ENCODE peak calls at places on chromosomes 13 and 19, in five cellular contexts. K is IMR-90, Z is HCT116, S is cardiac muscle cell, T is heart left ventricle. Y is an unnamed sample.

GRCh38 chr19:35717665-35718344 is at the start of gene KMT2B:
- DNase-seq in K (no peak), T (no peak), S (peak), Z (no peak), Y (peak)

GRCh38 chr19:18121166-18121565 is 23.6 kb downstream of the MAST3 start:
- DNase-seq in Z (no peak), T (no peak), K (no peak), S (no peak), Y (no peak)

GRCh38 chr13:24921003-24921402 is 157.0 kb downstream of the RNF17 start:
- DNase-seq in S (no peak), T (no peak), Z (no peak), K (no peak), Y (no peak)

GRCh38 chr13:94323746-94324408 is 155.6 kb downstream of the DCT start:
- DNase-seq in S (no peak), K (no peak), T (no peak), Z (no peak), Y (no peak)

GRCh38 chr13:31522431-31522830 is 216.9 kb upstream of the RXFP2 start:
- DNase-seq in K (no peak), S (no peak), Z (no peak), T (no peak), Y (no peak)

GRCh38 chr13:91355099-91355825 is 7.8 kb downstream of the MIR17HG start:
- DNase-seq in Z (no peak), S (no peak), T (no peak), K (no peak), Y (no peak)

GRCh38 chr13:93409816-93410215 is 183.2 kb downstream of the GPC6 start:
- DNase-seq in K (no peak), T (no peak), Z (no peak), S (no peak), Y (no peak)

GRCh38 chr19:48745208-48745995 is 1.3 kb downstream of the IZUMO1 start:
- DNase-seq in K (peak), S (peak), Z (no peak), T (peak), Y (peak)

GRCh38 chr19:34313188-34313587 is 51.8 kb upstream of the GPI start:
- DNase-seq in Z (no peak), T (peak), K (peak), S (no peak), Y (peak)

GRCh38 chr19:38213911-38214625 is 10.0 kb downstream of the DPF1 start:
- DNase-seq in K (peak), Z (no peak), S (no peak), T (no peak), Y (peak)

GRCh38 chr13:40220299-40220935 is 446.0 kb downstream of the FOXO1 start:
- DNase-seq in S (no peak), K (no peak), T (no peak), Z (no peak), Y (peak)

GRCh38 chr13:25249001-25249543 is 38.2 kb downstream of the MTMR6 start:
- DNase-seq in T (no peak), K (peak), S (peak), Z (no peak), Y (peak)

GRCh38 chr13:24511019-24511823 is 1.4 kb downstream of the PARP4 start:
- DNase-seq in K (peak), Z (peak), T (no peak), S (no peak), Y (peak)

GRCh38 chr19:9934132-9934950 is 2.0 kb downstream of the OLFM2 start:
- DNase-seq in Z (peak), K (peak), S (peak), T (peak), Y (peak)

GRCh38 chr19:38142176-38143035 is 81.6 kb downstream of the DPF1 start:
- DNase-seq in S (peak), T (peak), K (peak), Z (no peak), Y (peak)

GRCh38 chr19:37413243-37414084 is 42.6 kb downstream of the ZNF527 start:
- DNase-seq in S (no peak), Z (no peak), T (no peak), K (no peak), Y (no peak)

GRCh38 chr13:45142440-45143345 is 22.4 kb downstream of the GTF2F2 start:
- DNase-seq in S (no peak), Z (peak), T (no peak), K (peak), Y (no peak)

GRCh38 chr13:94065741-94066140 is 413.7 kb downstream of the DCT start:
- DNase-seq in Z (no peak), S (no peak), T (no peak), K (peak), Y (peak)

GRCh38 chr13:51838235-51838846 is 6.6 kb downstream of the TMEM272 start:
- DNase-seq in T (no peak), S (no peak), Z (no peak), K (peak), Y (peak)

GRCh38 chr13:40113644-40114304 is 458.3 kb downstream of the COG6 start:
- DNase-seq in Z (no peak), T (no peak), S (no peak), K (no peak), Y (peak)

GRCh38 chr13:21043898-21044297 is 17.5 kb downstream of the LATS2 start:
- DNase-seq in Z (no peak), K (peak), S (peak), T (no peak), Y (peak)

GRCh38 chr19:46925548-46925950 is 64.8 kb downstream of the ARHGAP35 start:
- DNase-seq in Z (no peak), T (no peak), K (no peak), S (no peak), Y (no peak)

GRCh38 chr19:17405250-17406038 is at the start of gene BST2:
- DNase-seq in S (peak), T (peak), Z (no peak), K (peak), Y (peak)

GRCh38 chr19:14081797-14082674 is 3.5 kb downstream of the C19orf67 start:
- DNase-seq in Z (no peak), S (no peak), T (peak), K (peak), Y (peak)

GRCh38 chr13:43126420-43126819 is 103.0 kb downstream of the DNAJC15 start:
- DNase-seq in T (no peak), Z (no peak), K (no peak), S (no peak), Y (no peak)

GRCh38 chr19:12789904-12790619 is 1.2 kb upstream of the JUNB start:
- DNase-seq in T (peak), K (peak), S (peak), Z (peak), Y (peak)

GRCh38 chr19:32367948-32368536 is 22.6 kb downstream of the ZNF507 start:
- DNase-seq in S (no peak), K (no peak), Z (no peak), T (no peak), Y (no peak)

GRCh38 chr13:32195713-32196112 is 119.5 kb downstream of the ZAR1L start:
- DNase-seq in T (no peak), Z (no peak), S (no peak), K (no peak), Y (no peak)

GRCh38 chr19:11096210-11096841 is 7.1 kb downstream of the LDLR start:
- DNase-seq in K (peak), T (peak), S (no peak), Z (no peak), Y (peak)

DNA sequence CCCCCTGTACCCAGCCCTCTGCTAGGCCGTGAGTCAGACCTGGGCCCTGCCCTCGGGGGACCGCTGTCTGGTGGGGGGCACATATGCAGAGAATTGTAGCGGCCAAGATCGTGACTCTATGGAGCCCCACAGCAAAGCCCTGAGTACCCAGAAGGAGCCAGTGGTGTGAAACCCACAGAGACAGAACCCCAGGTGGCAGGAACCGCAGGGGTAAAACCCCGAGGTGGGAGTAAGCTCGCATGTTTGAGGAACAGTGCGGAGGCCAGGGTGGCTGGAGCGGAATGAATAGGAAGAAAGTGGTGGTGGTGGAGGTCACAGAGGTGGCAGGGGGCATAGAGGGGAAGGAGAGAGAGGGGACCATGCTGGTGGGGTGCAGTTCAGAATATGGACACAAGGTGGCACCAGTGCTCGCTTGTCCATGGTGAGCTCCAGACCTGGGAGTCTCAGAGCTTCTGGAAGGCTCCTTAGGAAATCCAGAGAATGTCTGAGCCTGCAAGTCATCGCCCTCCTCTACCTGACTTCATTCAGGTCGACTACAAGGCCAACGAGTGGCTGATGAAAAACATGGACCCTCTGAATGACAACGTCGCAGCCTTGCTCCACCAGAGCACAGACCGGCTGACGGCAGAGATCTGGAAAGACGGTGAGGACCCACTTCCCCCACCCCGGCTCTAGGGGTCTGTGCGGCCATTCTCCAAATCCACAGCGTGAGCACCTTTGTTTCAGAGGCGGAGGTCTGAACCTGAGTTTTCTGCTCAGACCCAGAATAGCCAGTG is 48.9 kb downstream of the MYH14 start:
- DNase-seq in T (no peak), S (no peak), Z (no peak), K (no peak), Y (no peak)
- TF ChIP-seq CTCF in T (peak), S (peak), Z (no peak), K (peak), Y (peak)

GRCh38 chr19:1387684-1388636 is 4.3 kb downstream of the NDUFS7 start:
- DNase-seq in S (no peak), K (no peak), T (peak), Z (no peak), Y (no peak)
- H3K4me3 ChIP-seq in S (no peak), K (no peak), T (no peak), Z (no peak), Y (no peak)

DNA sequence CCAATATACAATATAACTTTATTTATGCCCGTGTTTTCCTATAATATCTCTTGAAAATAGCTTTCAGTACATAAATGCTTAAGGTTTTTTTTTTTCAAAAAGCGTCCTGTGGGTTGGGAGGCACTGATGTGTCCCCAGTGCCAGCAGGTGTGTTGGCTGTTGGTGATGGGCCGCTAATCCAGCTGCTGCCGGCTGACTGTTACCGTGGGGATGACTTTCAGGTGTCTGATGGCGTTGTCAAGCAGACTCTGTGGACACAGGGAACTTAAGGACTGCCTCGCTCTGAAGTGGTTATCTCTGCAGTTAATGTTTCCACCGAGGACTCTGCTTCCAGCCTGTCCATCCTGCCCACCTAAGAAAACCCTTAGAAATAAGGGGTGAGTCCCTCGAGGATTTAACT is 94.6 kb downstream of the ANKRD10 start:
- DNase-seq in K (no peak), T (no peak), S (no peak), Z (no peak), Y (no peak)
- TF ChIP-seq CTCF in K (no peak), T (no peak), S (no peak), Z (no peak), Y (no peak)

GRCh38 chr19:3132971-3133792 is 2.7 kb upstream of the GNA15 start:
- DNase-seq in S (no peak), K (peak), Z (no peak), T (peak), Y (peak)
- H3K4me3 ChIP-seq in S (no peak), K (no peak), Z (no peak), T (no peak), Y (peak)

DNA sequence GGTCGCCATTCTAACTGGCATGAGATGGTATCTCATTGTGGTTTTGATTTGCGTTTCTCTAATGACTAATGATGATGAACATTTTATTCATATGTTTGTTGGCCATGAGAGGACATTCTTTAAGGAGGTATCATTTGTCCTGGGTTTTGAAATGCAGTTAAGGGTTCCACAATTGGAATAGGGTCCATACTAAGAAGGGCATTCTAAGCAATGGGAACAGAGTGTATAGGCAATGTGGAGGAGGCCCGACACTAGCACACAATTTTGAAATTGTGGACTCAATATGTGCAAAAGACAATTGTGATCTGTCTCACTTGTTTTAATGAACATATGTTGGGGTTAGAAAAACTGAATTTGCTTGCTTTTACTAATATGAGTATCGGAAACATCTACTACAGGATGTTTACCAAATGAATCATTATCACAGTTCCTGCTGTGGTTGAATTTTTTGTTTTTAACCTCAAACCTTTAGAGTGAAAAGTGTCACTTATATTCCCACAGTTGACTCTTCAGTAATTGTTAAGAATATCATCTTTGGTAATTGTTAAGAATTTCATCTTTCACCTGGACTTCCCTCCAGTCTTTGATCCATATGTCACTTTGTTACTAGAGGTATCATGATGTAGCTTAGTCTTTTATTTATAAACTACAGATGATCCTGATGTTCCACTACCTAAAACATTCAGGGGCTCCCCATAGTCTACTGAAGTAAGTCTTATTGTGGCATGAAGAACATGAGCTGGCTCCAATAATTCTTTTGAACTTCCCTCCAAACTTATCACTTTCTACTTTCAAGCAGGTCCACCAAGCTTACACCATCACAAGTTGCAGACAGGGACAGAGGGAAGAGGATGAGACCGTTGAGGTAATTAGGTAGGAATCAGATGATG is 109.7 kb upstream of the KLF12 start:
- DNase-seq in T (no peak), Z (no peak), K (peak), S (no peak), Y (peak)
- TF ChIP-seq CTCF in T (no peak), Z (no peak), K (no peak), S (no peak), Y (no peak)

GRCh38 chr19:53961523-53962345 is 1.0 kb upstream of the CACNG8 start:
- DNase-seq in T (no peak), K (no peak), S (no peak), Z (no peak), Y (no peak)
- H3K4me3 ChIP-seq in T (no peak), K (no peak), S (peak), Z (no peak), Y (peak)

DNA sequence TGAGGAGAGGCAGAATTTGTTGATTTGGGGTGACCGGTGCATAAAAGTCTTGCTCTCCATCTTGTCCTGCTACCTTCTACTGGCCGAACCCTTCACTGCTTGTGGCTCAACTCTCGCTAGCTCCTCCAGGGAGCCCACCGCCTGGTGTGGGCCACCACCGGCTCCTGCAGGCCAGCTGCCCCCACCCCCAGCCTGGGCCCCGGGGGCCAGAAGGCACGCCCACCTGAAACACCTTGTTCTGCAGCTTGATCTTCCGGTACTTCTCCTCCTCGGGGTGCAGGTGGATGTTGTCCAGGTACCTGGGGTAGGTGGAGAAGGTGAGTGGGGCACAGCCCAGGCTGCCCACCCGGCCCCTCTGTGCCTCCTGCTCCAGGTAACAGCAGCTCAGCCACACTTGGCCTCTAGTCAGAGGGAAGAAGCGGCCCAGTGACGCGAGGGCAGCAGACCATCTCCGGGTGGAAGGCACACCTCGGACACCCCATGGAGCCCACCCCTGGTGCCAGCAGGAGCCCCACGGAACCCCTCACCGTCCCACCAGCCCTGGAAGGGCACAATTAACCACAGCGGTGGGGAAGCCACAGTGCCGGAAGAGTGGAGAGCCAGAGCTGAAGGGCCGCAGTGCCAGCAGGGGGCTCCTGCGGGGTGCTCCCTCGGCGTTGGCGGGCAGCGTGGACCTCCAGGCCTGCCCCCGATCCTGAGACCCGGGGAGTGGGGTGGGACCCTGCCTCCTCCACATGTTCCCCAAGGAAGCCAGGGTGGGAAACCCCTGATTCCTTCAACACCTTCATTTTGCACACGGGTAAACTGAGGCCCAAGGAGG is 10.1 kb downstream of the UBXN6 start:
- DNase-seq in T (no peak), S (no peak), K (no peak), Z (no peak), Y (no peak)
- TF ChIP-seq CTCF in T (no peak), S (no peak), K (no peak), Z (no peak), Y (no peak)

DNA sequence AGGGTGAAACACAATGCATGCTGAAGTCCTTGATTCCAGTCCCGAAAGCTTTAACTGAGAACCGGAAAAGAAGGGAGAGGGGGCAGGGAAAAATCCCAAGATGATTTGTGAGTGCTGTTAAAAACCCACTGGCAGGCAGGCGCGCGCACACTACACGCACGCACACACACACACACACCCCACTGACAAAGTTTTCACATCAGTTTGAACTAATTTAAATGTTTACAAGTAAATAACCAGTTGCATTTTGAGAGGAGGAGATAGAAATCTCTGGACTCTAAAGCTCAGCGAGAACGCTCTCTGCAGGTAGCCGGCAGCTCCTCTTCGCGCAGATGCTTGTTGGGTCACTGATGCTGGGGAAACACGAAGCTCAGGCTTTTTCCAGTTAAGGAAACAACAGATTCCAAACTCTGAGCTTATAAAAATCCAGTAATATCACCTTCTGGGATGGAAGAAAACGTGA is 818 bp upstream of the SLITRK1 start:
- DNase-seq in T (no peak), S (no peak), Z (no peak), K (no peak), Y (no peak)
- H3K4me3 ChIP-seq in T (no peak), S (no peak), Z (no peak), K (no peak), Y (no peak)

DNA sequence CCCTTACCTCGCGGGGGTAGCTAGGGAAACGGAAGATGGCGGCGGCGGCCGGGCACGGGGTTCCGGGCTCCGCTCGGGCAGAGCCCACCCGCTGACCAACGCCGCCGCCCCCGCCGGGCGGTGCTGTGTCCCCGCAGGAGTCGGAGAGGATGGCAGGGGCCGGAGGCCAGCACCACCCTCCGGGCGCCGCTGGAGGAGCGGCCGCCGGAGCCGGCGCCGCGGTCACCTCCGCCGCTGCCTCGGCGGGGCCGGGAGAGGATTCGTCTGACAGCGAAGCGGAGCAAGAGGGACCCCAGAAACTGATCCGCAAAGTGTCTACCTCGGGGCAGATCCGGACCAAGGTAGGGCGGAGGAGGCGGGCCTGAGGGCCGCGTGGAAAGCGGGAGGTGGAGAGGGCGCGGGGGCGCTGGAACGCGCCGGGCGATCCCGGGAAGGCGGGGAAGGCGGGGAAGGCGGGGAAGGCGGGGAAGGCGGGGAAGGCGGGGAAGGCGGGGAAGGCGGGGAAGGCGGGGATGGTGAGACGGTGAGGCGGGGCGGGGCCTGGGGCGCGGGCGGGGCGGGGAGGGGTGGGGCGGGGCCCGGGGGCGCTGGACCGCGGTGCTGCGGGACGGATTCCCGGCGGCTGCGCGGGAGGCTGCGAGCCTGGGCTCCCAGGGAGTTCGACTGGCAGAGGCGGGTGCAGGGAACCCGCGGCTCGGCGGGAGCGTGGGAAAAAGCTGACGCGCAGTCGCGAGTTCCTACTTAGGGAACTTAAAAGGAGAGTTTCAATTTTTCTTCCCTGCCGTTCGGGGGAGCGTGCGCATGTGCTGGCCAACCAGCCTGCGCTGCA is at the start of gene DGKH:
- DNase-seq in Z (peak), K (peak), S (peak), T (peak), Y (peak)
- TF ChIP-seq CTCF in Z (no peak), K (peak), S (peak), T (peak), Y (no peak)

GRCh38 chr13:46667687-46668281 is 114.8 kb downstream of the LRCH1 start:
- DNase-seq in K (no peak), T (no peak), Z (no peak), S (no peak), Y (no peak)
- H3K4me3 ChIP-seq in K (peak), T (peak), Z (no peak), S (no peak), Y (peak)

Y was measured in AG10803.